ENCODE peak calls at places on chromosome 21, in four cellular contexts. Q, W, T and R are unnamed samples.

GRCh38 chr21:45138199-45139002 is 64.0 kb downstream of the ADARB1 start:
- DNase-seq in Q (peak), W (peak), T (peak), R (peak)

GRCh38 chr21:28675265-28676041 is 317.2 kb downstream of the LTN1 start:
- DNase-seq in Q (peak), W (no peak), T (peak), R (no peak)

GRCh38 chr21:44348861-44349260 is 4.6 kb upstream of the TRPM2 start:
- DNase-seq in Q (no peak), W (no peak), T (no peak), R (no peak)

GRCh38 chr21:35933466-35933865 is 126.9 kb downstream of the SETD4 start:
- DNase-seq in Q (peak), W (no peak), T (peak), R (no peak)

GRCh38 chr21:38506606-38507331 is 8.5 kb upstream of the ERG start:
- DNase-seq in Q (peak), W (no peak), T (no peak), R (peak)

GRCh38 chr21:44995257-44995941 is 55.6 kb downstream of the SLX9 start:
- DNase-seq in Q (no peak), W (no peak), T (no peak), R (no peak)

GRCh38 chr21:17185685-17186084 is 327.2 kb upstream of the CXADR start:
- DNase-seq in Q (no peak), W (no peak), T (no peak), R (no peak)

GRCh38 chr21:35658242-35658641 is 402.1 kb downstream of the SETD4 start:
- DNase-seq in Q (peak), W (no peak), T (peak), R (peak)

GRCh38 chr21:43913928-43914327 is 48.9 kb downstream of the AGPAT3 start:
- DNase-seq in Q (peak), W (no peak), T (peak), R (peak)

GRCh38 chr21:42149656-42150457 is 69.1 kb upstream of the ABCG1 start:
- DNase-seq in Q (no peak), W (no peak), T (no peak), R (no peak)